ENCODE peak calls at places on chromosome 9, in five cellular contexts. I is CD8-positive, alpha-beta T cell; A is heart left ventricle; W is OCI-LY7; U is GM12865. H is an unnamed sample.

GRCh38 chr9:137439158-137439714 is 1.9 kb downstream of the ENTPD8 start:
- DNase-seq in I (no peak), A (peak), W (no peak), U (no peak), H (no peak)

GRCh38 chr9:133188006-133188842 is 20.8 kb downstream of the OBP2B start:
- DNase-seq in I (no peak), A (no peak), W (peak), U (peak), H (no peak)

GRCh38 chr9:35258665-35259474 is 97.1 kb downstream of the UNC13B start:
- DNase-seq in I (no peak), A (peak), W (peak), U (peak), H (peak)

GRCh38 chr9:112382501-112383364 is 2.8 kb downstream of the HSDL2 start:
- DNase-seq in I (no peak), A (no peak), W (no peak), U (no peak), H (no peak)

GRCh38 chr9:130805510-130806387 is 29.3 kb upstream of the ABL1 start:
- DNase-seq in I (no peak), A (no peak), W (peak), U (peak), H (no peak)

GRCh38 chr9:84759300-84759750 is 89.8 kb downstream of the NTRK2 start:
- DNase-seq in I (no peak), A (no peak), W (no peak), U (peak), H (no peak)

GRCh38 chr9:78236511-78236950 is 656 bp downstream of the CEP78 start:
- DNase-seq in I (no peak), A (no peak), W (peak), U (peak), H (no peak)

GRCh38 chr9:101246691-101247090 is 138.1 kb downstream of the BAAT start:
- DNase-seq in I (no peak), A (no peak), W (no peak), U (no peak), H (no peak)

GRCh38 chr9:4116708-4117460 is 183.0 kb downstream of the GLIS3 start:
- DNase-seq in I (no peak), A (no peak), W (no peak), U (no peak), H (peak)

GRCh38 chr9:96874947-96875459 is 20.7 kb upstream of the ZNF782 start:
- DNase-seq in I (no peak), A (no peak), W (peak), U (peak), H (peak)

GRCh38 chr9:107404086-107404590 is 85.4 kb downstream of the KLF4 start:
- DNase-seq in I (no peak), A (no peak), W (no peak), U (no peak), H (no peak)

GRCh38 chr9:88528356-88528755 is 6.6 kb upstream of the NXNL2 start:
- DNase-seq in I (no peak), A (no peak), W (no peak), U (no peak), H (no peak)

GRCh38 chr9:69584746-69585145 is 87.4 kb downstream of the APBA1 start:
- DNase-seq in I (no peak), A (no peak), W (no peak), U (no peak), H (no peak)

GRCh38 chr9:81562221-81563019 is 126.9 kb downstream of the TLE1 start:
- DNase-seq in I (no peak), A (peak), W (no peak), U (no peak), H (peak)

GRCh38 chr9:124465736-124466135 is 15.5 kb downstream of the ADGRD2 start:
- DNase-seq in I (no peak), A (peak), W (no peak), U (no peak), H (no peak)

GRCh38 chr9:111795557-111795839 is 761 bp upstream of the SHOC1 start:
- DNase-seq in I (no peak), A (no peak), W (no peak), U (no peak), H (no peak)

GRCh38 chr9:138065287-138065686 is 187.7 kb downstream of the CACNA1B start:
- DNase-seq in I (no peak), A (no peak), W (no peak), U (no peak), H (no peak)

GRCh38 chr9:38296853-38297252 is 95.6 kb upstream of the ALDH1B1 start:
- DNase-seq in I (no peak), A (no peak), W (no peak), U (no peak), H (no peak)

GRCh38 chr9:109918359-109919163 is 138.6 kb downstream of the PALM2AKAP2 start:
- DNase-seq in I (no peak), A (no peak), W (peak), U (peak), H (peak)

GRCh38 chr9:4435197-4435596 is 55.1 kb upstream of the SLC1A1 start:
- DNase-seq in I (no peak), A (no peak), W (no peak), U (no peak), H (peak)

GRCh38 chr9:127904518-127904887 is 5.1 kb upstream of the ST6GALNAC6 start:
- DNase-seq in I (no peak), A (peak), W (no peak), U (no peak), H (no peak)

GRCh38 chr9:75454891-75455290 is 366.6 kb downstream of the OSTF1 start:
- DNase-seq in I (no peak), A (no peak), W (no peak), U (no peak), H (no peak)

GRCh38 chr9:73149371-73150067 is 2.1 kb upstream of the ANXA1 start:
- DNase-seq in I (no peak), A (no peak), W (no peak), U (peak), H (peak)

GRCh38 chr9:96061293-96061987 is 185.9 kb downstream of the ERCC6L2 start:
- DNase-seq in I (peak), A (no peak), W (no peak), U (peak), H (peak)

GRCh38 chr9:113431181-113431580 is 20.6 kb downstream of the C9orf43 start:
- DNase-seq in I (no peak), A (no peak), W (no peak), U (no peak), H (no peak)

GRCh38 chr9:37916471-37917314 is 12.8 kb upstream of the SLC25A51 start:
- DNase-seq in I (no peak), A (no peak), W (no peak), U (no peak), H (no peak)

GRCh38 chr9:38018964-38019602 is 49.9 kb downstream of the SHB start:
- DNase-seq in I (no peak), A (no peak), W (no peak), U (no peak), H (no peak)

GRCh38 chr9:103242486-103242885 is 247.4 kb downstream of the CYLC2 start:
- DNase-seq in I (no peak), A (no peak), W (no peak), U (no peak), H (no peak)

GRCh38 chr9:4706971-4707622 is 27.7 kb downstream of the CDC37L1 start:
- DNase-seq in I (no peak), A (no peak), W (no peak), U (no peak), H (no peak)

GRCh38 chr9:35257986-35258664 is 96.3 kb downstream of the UNC13B start:
- DNase-seq in I (no peak), A (no peak), W (no peak), U (no peak), H (no peak)

GRCh38 chr9:135479469-135480052 is at the start of gene PPP1R26:
- DNase-seq in I (no peak), A (peak), W (peak), U (no peak), H (no peak)

GRCh38 chr9:118533101-118533500 is 828.9 kb downstream of the TLR4 start:
- DNase-seq in I (no peak), A (no peak), W (no peak), U (no peak), H (no peak)

GRCh38 chr9:96495341-96495740 is 45.4 kb downstream of the HABP4 start:
- DNase-seq in I (no peak), A (no peak), W (no peak), U (no peak), H (peak)

GRCh38 chr9:34995288-34996060 is 5.9 kb downstream of the DNAJB5 start:
- DNase-seq in I (no peak), A (no peak), W (no peak), U (no peak), H (peak)

GRCh38 chr9:33695299-33695698 is 100.1 kb upstream of the PRSS3 start:
- DNase-seq in I (no peak), A (no peak), W (no peak), U (no peak), H (no peak)

GRCh38 chr9:136587145-136587943 is 41.5 kb upstream of the NOTCH1 start:
- DNase-seq in I (no peak), A (peak), W (no peak), U (no peak), H (peak)

DNA sequence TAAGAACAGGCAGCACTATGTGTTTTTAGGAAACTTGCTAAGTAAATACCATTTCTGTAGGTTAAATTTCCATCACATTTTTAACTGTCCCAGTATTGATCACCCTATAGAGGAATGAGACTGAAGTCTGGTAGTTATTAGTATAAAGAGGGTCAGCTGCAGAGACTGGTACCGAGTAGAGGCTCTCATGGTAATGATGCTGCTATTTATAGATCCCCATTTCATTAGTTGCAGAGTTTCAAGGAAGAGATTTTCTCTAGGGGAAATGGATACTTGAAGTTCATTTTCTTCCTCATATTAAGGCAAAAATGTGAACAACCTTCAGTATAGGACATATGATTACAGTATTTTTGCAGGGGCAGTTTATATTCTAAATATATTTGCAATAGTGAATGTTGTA is 14.5 kb downstream of the PBX3 start:
- DNase-seq in I (no peak), A (no peak), W (no peak), U (no peak), H (no peak)
- H3K4me3 ChIP-seq in I (no peak), A (no peak), W (no peak), U (no peak), H (no peak)

GRCh38 chr9:131889437-131890244 is 149.8 kb upstream of the RAPGEF1 start:
- DNase-seq in I (no peak), A (peak), W (no peak), U (no peak), H (no peak)
- H3K4me3 ChIP-seq in I (no peak), A (no peak), W (no peak), U (no peak), H (no peak)

GRCh38 chr9:90447773-90448172 is 194.9 kb downstream of the DIRAS2 start:
- DNase-seq in I (no peak), A (no peak), W (no peak), U (no peak), H (no peak)

GRCh38 chr9:90445391-90445790 is 197.2 kb downstream of the DIRAS2 start:
- DNase-seq in I (no peak), A (no peak), W (no peak), U (no peak), H (no peak)

GRCh38 chr9:90442738-90443137 is 199.9 kb downstream of the DIRAS2 start:
- DNase-seq in I (no peak), A (no peak), W (no peak), U (no peak), H (no peak)

GRCh38 chr9:90441814-90442213 is 200.8 kb downstream of the DIRAS2 start:
- DNase-seq in I (no peak), A (no peak), W (no peak), U (no peak), H (no peak)

DNA sequence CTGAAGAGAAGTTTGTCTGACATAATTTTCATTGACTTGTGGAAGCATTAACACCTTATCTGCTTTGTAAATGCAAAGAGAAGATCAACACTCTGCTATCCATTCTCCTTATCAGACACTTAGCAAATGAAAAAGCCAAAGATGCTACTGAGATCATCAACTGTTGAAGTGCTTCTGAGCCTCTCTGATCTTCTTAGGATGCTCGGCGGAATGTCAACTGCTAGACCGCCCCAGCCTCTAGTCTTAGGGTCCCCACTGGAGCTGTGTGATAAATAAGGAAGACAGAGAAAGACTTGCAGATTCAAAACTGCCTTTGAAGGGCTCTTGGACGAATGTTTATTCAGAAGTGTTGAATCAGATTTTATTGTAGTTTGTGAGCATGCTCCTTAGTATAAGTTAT is 198.0 kb downstream of the DIRAS2 start:
- DNase-seq in I (no peak), A (no peak), W (no peak), U (no peak), H (no peak)
- H3K4me3 ChIP-seq in I (no peak), A (no peak), W (no peak), U (no peak), H (no peak)

DNA sequence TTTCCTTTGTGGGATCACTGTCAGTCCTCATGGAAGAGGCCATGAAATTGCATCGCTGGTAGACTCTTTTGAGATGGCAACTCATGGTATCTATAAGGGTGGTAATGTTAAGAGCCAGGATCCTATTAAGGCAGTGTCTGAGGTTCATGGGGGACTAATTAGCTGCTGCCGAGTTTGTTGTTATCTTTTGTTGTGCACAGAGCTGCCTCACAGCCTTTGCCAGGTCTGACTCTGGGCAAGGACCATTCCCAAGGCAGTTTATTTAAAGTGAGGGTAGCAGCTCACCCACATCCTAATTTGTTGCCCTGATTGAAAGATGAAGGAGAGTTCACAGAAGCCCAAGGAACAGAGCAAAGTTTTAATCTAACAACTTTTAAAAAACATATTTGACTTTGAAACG is 7.9 kb downstream of the SMARCA2 start:
- DNase-seq in I (no peak), A (no peak), W (no peak), U (no peak), H (no peak)
- H3K4me3 ChIP-seq in I (peak), A (no peak), W (no peak), U (peak), H (no peak)

DNA sequence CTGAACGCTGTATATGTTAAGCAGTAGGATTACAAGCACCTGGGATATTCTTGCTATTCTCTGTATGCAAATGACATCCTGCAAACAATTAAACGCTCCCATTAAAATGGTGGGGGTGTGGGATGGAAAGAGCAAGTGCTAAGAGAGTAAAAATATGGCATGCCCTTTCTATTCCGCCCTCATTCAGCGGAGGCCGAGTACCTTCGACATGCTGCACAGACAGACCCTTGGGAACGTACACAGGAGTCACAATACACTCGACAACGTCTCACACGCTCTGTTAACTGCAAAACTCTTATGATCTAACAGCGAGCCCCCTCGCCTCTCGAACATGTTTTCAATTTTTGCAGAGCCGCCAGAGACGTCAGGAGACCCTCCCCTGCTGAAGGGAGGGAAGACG is 322.2 kb downstream of the CEMIP2 start:
- DNase-seq in I (no peak), A (no peak), W (no peak), U (no peak), H (no peak)
- H3K4me3 ChIP-seq in I (no peak), A (no peak), W (no peak), U (no peak), H (peak)

H was measured in skeletal muscle cell.